ENCODE peak calls at places on chromosomes 1 and 21, in four cellular contexts. H is CD8-positive, alpha-beta T cell; E is HFF-Myc; D is right lobe of liver. R is an unnamed sample.

GRCh38 chr21:28099296-28099695 is 893.4 kb downstream of the LTN1 start:
- DNase-seq in H (no peak), E (no peak), D (no peak), R (no peak)

GRCh38 chr1:180270767-180271639 is 40.9 kb downstream of the LHX4 start:
- DNase-seq in H (no peak), E (no peak), D (peak; percentile 81), R (no peak)

GRCh38 chr1:154999651-155000474 is 2.7 kb upstream of the ZBTB7B start:
- DNase-seq in H (no peak), E (no peak), D (peak; percentile 45), R (peak; percentile 84)

GRCh38 chr21:33403128-33403785 is at the start of gene IFNGR2:
- DNase-seq in H (no peak), E (no peak), D (peak; percentile 73), R (peak; percentile 83)

GRCh38 chr1:181783208-181783607 is 278.3 kb downstream of the ZNF648 start:
- DNase-seq in H (no peak), E (no peak), D (no peak), R (no peak)

GRCh38 chr1:160169553-160170399 is 18.4 kb downstream of the ATP1A4 start:
- DNase-seq in H (no peak), E (no peak), D (no peak), R (peak; percentile 47)

GRCh38 chr1:27142464-27142863 is 12.5 kb downstream of the SLC9A1 start:
- DNase-seq in H (no peak), E (no peak), D (no peak), R (no peak)

GRCh38 chr1:179177182-179177581 is 52.3 kb downstream of the ABL2 start:
- DNase-seq in H (no peak), E (no peak), D (no peak), R (no peak)

GRCh38 chr21:14613496-14613895 is 67.4 kb upstream of the SAMSN1 start:
- DNase-seq in H (no peak), E (no peak), D (no peak), R (no peak)

GRCh38 chr1:64499966-64500365 is 30.0 kb downstream of the CACHD1 start:
- DNase-seq in H (no peak), E (no peak), D (no peak), R (no peak)

GRCh38 chr1:93519196-93519825 is 71.4 kb downstream of the FNBP1L start:
- DNase-seq in H (no peak), E (no peak), D (no peak), R (no peak)

GRCh38 chr1:14366361-14367018 is 232.0 kb upstream of the KAZN start:
- DNase-seq in H (no peak), E (no peak), D (no peak), R (no peak)

GRCh38 chr1:235047331-235047871 is 81.2 kb downstream of the TOMM20 start:
- DNase-seq in H (no peak), E (no peak), D (no peak), R (no peak)

GRCh38 chr1:158014702-158015320 is 21.4 kb downstream of the KIRREL1 start:
- DNase-seq in H (no peak), E (no peak), D (no peak), R (no peak)

GRCh38 chr21:42569732-42570301 is 56.2 kb downstream of the SLC37A1 start:
- DNase-seq in H (no peak), E (no peak), D (peak; percentile 12), R (no peak)

GRCh38 chr1:207389728-207390464 is 64.2 kb upstream of the CR2 start:
- DNase-seq in H (no peak), E (peak; percentile 14), D (no peak), R (no peak)

GRCh38 chr1:64396817-64397216 is 73.1 kb upstream of the CACHD1 start:
- DNase-seq in H (no peak), E (no peak), D (no peak), R (no peak)

GRCh38 chr1:117644696-117645311 is 39.0 kb downstream of the TENT5C start:
- DNase-seq in H (no peak), E (no peak), D (no peak), R (peak; percentile 54)

GRCh38 chr1:31593770-31594632 is 17.7 kb downstream of the TINAGL1 start:
- DNase-seq in H (peak; percentile 38), E (no peak), D (peak; percentile 90), R (peak; percentile 77)

GRCh38 chr1:194024659-194025058 is 838.2 kb upstream of the B3GALT2 start:
- DNase-seq in H (no peak), E (peak; percentile 21), D (no peak), R (no peak)

GRCh38 chr1:219670426-219671149 is 57.7 kb upstream of the ZC3H11B start:
- DNase-seq in H (no peak), E (no peak), D (peak; percentile 20), R (no peak)

GRCh38 chr21:36849461-36849860 is 117.0 kb downstream of the HLCS start:
- DNase-seq in H (no peak), E (no peak), D (no peak), R (no peak)

GRCh38 chr1:55741516-55741915 is 526.4 kb upstream of the USP24 start:
- DNase-seq in H (no peak), E (no peak), D (no peak), R (no peak)

GRCh38 chr1:115258302-115258866 is 79.7 kb downstream of the NGF start:
- DNase-seq in H (no peak), E (no peak), D (no peak), R (no peak)

GRCh38 chr1:97143236-97143882 is 421.8 kb downstream of the PTBP2 start:
- DNase-seq in H (no peak), E (no peak), D (no peak), R (no peak)

GRCh38 chr1:112011231-112011630 is 21.8 kb upstream of the KCND3 start:
- DNase-seq in H (no peak), E (no peak), D (no peak), R (no peak)

GRCh38 chr1:117633423-117633822 is 27.6 kb downstream of the TENT5C start:
- DNase-seq in H (no peak), E (no peak), D (peak; percentile 91), R (no peak)

GRCh38 chr21:42636931-42637601 is 16.4 kb upstream of the PDE9A start:
- DNase-seq in H (no peak), E (no peak), D (no peak), R (no peak)

GRCh38 chr1:59089343-59089742 is 207.6 kb upstream of the FGGY start:
- DNase-seq in H (no peak), E (no peak), D (no peak), R (no peak)

GRCh38 chr1:8239306-8240023 is 78.4 kb upstream of the SLC45A1 start:
- DNase-seq in H (no peak), E (no peak), D (peak; percentile 71), R (no peak)

GRCh38 chr1:7778133-7778628 is 5.9 kb upstream of the PER3 start:
- DNase-seq in H (no peak), E (no peak), D (no peak), R (no peak)

GRCh38 chr1:48208251-48208650 is 14.3 kb upstream of the SLC5A9 start:
- DNase-seq in H (no peak), E (no peak), D (no peak), R (no peak)

GRCh38 chr21:46098303-46099141 is 610 bp downstream of the COL6A2 start:
- DNase-seq in H (peak; percentile 15), E (no peak), D (peak; percentile 27), R (no peak)

GRCh38 chr1:228837817-228838716 is 102.8 kb downstream of the RHOU start:
- DNase-seq in H (no peak), E (peak; percentile 78), D (peak; percentile 58), R (no peak)

GRCh38 chr1:156654700-156655099 is 12.8 kb downstream of the BCAN start:
- DNase-seq in H (no peak), E (no peak), D (no peak), R (no peak)
- TF ChIP-seq CTCF in H (no peak), E (no peak), D (no peak), R (no peak)

GRCh38 chr1:65959896-65960295 is 167.2 kb downstream of the PDE4B start:
- DNase-seq in H (no peak), E (no peak), D (no peak), R (no peak)

GRCh38 chr1:65964123-65964522 is 171.4 kb downstream of the PDE4B start:
- DNase-seq in H (no peak), E (no peak), D (no peak), R (no peak)

GRCh38 chr1:65963161-65963888 is 170.6 kb downstream of the PDE4B start:
- DNase-seq in H (no peak), E (no peak), D (no peak), R (no peak)

GRCh38 chr1:65965112-65965511 is 172.4 kb downstream of the PDE4B start:
- DNase-seq in H (no peak), E (no peak), D (no peak), R (no peak)

GRCh38 chr1:65965597-65965996 is 172.9 kb downstream of the PDE4B start:
- DNase-seq in H (no peak), E (no peak), D (no peak), R (no peak)
- TF ChIP-seq CTCF in H (no peak), E (no peak), D (no peak), R (no peak)

GRCh38 chr1:216788671-216789070 is 65.4 kb upstream of the ESRRG start:
- DNase-seq in H (no peak), E (no peak), D (no peak), R (no peak)

GRCh38 chr1:216794541-216795055 is 71.4 kb upstream of the ESRRG start:
- DNase-seq in H (no peak), E (no peak), D (no peak), R (no peak)

GRCh38 chr1:216793303-216793702 is 70.1 kb upstream of the ESRRG start:
- DNase-seq in H (no peak), E (no peak), D (no peak), R (no peak)
- TF ChIP-seq CTCF in H (no peak), E (no peak), D (no peak), R (no peak)

GRCh38 chr21:44755227-44755626 is 43.9 kb upstream of the TSPEAR start:
- DNase-seq in H (no peak), E (no peak), D (no peak), R (no peak)
- TF ChIP-seq CTCF in H (no peak), E (no peak), D (no peak), R (no peak)

GRCh38 chr21:32233722-32234301 is 45.0 kb downstream of the MIS18A start:
- DNase-seq in H (no peak), E (no peak), D (no peak), R (no peak)

GRCh38 chr21:32241434-32241785 is 37.4 kb downstream of the MIS18A start:
- DNase-seq in H (no peak), E (no peak), D (no peak), R (no peak)

GRCh38 chr21:32240708-32241433 is 38.0 kb downstream of the MIS18A start:
- DNase-seq in H (no peak), E (no peak), D (no peak), R (peak; percentile 36)

GRCh38 chr21:32237021-32237420 is 41.8 kb downstream of the MIS18A start:
- DNase-seq in H (no peak), E (no peak), D (no peak), R (no peak)

DNA sequence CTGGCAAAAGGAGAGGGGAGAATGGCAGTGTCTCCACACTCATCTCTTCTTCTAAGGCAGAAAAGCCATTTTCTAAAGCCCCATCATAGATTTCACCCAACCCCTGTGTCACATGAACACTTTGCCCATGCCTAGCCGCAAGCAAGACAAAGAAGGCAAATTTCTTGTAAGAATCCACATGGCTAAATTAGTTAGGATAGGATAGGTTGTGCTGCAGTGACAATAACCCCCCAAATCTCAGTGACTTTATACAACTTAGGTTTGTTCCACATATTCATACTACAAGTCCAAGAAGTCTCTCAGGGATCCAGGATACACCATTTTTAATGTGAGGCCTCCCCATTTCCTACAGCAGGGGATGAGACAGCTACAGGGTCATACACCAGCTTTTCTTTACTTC is 40.8 kb downstream of the MIS18A start:
- DNase-seq in H (no peak), E (no peak), D (no peak), R (no peak)
- TF ChIP-seq CTCF in H (no peak), E (no peak), D (no peak), R (no peak)